ENCODE peak calls at places on chromosome 2, in eight cellular contexts. One of them, this sample, is unnamed.

GRCh38 chr2:66431840-66432511 is 2.9 kb upstream of the MEIS1 start:
- DNase-seq in GM04504: no peak
- DNase-seq in right cardiac atrium: peak; percentile 59
- DNase-seq in stimulated activated CD4-positive, alpha-beta T cell treated with anti-CD3 and anti-CD28 coated beads, TNF-alpha, amount 100 ng/mL, for 1 hour: no peak
- DNase-seq in retina: peak; percentile 63
- DNase-seq in brain microvascular endothelial cell: no peak
- DNase-seq in left kidney: peak; percentile 61
- DNase-seq in COR-L47: no peak
- DNase-seq in this sample: no peak

GRCh38 chr2:222907790-222908431 is 47.1 kb downstream of the ACSL3 start:
- DNase-seq in right cardiac atrium: no peak
- DNase-seq in brain microvascular endothelial cell: no peak
- DNase-seq in retina: no peak
- DNase-seq in COR-L47: no peak
- DNase-seq in GM04504: peak; percentile 31
- DNase-seq in left kidney: no peak
- DNase-seq in stimulated activated CD4-positive, alpha-beta T cell treated with anti-CD3 and anti-CD28 coated beads, TNF-alpha, amount 100 ng/mL, for 1 hour: no peak
- DNase-seq in this sample: no peak

GRCh38 chr2:46334389-46335345 is 37.5 kb downstream of the EPAS1 start:
- DNase-seq in brain microvascular endothelial cell: peak; percentile 96
- DNase-seq in COR-L47: no peak
- DNase-seq in GM04504: peak; percentile 97
- DNase-seq in right cardiac atrium: no peak
- DNase-seq in left kidney: no peak
- DNase-seq in stimulated activated CD4-positive, alpha-beta T cell treated with anti-CD3 and anti-CD28 coated beads, TNF-alpha, amount 100 ng/mL, for 1 hour: no peak
- DNase-seq in retina: no peak
- DNase-seq in this sample: no peak

GRCh38 chr2:239109041-239109915 is 261.4 kb downstream of the TWIST2 start:
- DNase-seq in GM04504: no peak
- DNase-seq in retina: no peak
- DNase-seq in COR-L47: no peak
- DNase-seq in left kidney: no peak
- DNase-seq in right cardiac atrium: no peak
- DNase-seq in brain microvascular endothelial cell: no peak
- DNase-seq in stimulated activated CD4-positive, alpha-beta T cell treated with anti-CD3 and anti-CD28 coated beads, TNF-alpha, amount 100 ng/mL, for 1 hour: no peak
- DNase-seq in this sample: no peak

GRCh38 chr2:206428783-206429182 is 14.5 kb upstream of the ADAM23 start:
- DNase-seq in right cardiac atrium: no peak
- DNase-seq in GM04504: no peak
- DNase-seq in left kidney: no peak
- DNase-seq in retina: no peak
- DNase-seq in brain microvascular endothelial cell: no peak
- DNase-seq in COR-L47: no peak
- DNase-seq in stimulated activated CD4-positive, alpha-beta T cell treated with anti-CD3 and anti-CD28 coated beads, TNF-alpha, amount 100 ng/mL, for 1 hour: no peak
- DNase-seq in this sample: no peak

GRCh38 chr2:202721621-202722020 is 86.9 kb downstream of the FAM117B start:
- DNase-seq in right cardiac atrium: no peak
- DNase-seq in GM04504: no peak
- DNase-seq in left kidney: peak; percentile 16
- DNase-seq in retina: no peak
- DNase-seq in stimulated activated CD4-positive, alpha-beta T cell treated with anti-CD3 and anti-CD28 coated beads, TNF-alpha, amount 100 ng/mL, for 1 hour: no peak
- DNase-seq in brain microvascular endothelial cell: peak; percentile 53
- DNase-seq in COR-L47: no peak
- DNase-seq in this sample: no peak

GRCh38 chr2:9462872-9463697 is 11.3 kb upstream of the IAH1 start:
- DNase-seq in retina: no peak
- DNase-seq in stimulated activated CD4-positive, alpha-beta T cell treated with anti-CD3 and anti-CD28 coated beads, TNF-alpha, amount 100 ng/mL, for 1 hour: no peak
- DNase-seq in right cardiac atrium: no peak
- DNase-seq in brain microvascular endothelial cell: no peak
- DNase-seq in COR-L47: no peak
- DNase-seq in left kidney: no peak
- DNase-seq in GM04504: no peak
- DNase-seq in this sample: no peak

GRCh38 chr2:81266106-81266505 is 961.6 kb upstream of the LRRTM1 start:
- DNase-seq in brain microvascular endothelial cell: no peak
- DNase-seq in COR-L47: no peak
- DNase-seq in right cardiac atrium: no peak
- DNase-seq in left kidney: peak; percentile 48
- DNase-seq in stimulated activated CD4-positive, alpha-beta T cell treated with anti-CD3 and anti-CD28 coated beads, TNF-alpha, amount 100 ng/mL, for 1 hour: no peak
- DNase-seq in retina: no peak
- DNase-seq in GM04504: no peak
- DNase-seq in this sample: peak; percentile 6

GRCh38 chr2:160694221-160694620 is 200.6 kb upstream of the RBMS1 start:
- DNase-seq in left kidney: no peak
- DNase-seq in stimulated activated CD4-positive, alpha-beta T cell treated with anti-CD3 and anti-CD28 coated beads, TNF-alpha, amount 100 ng/mL, for 1 hour: no peak
- DNase-seq in COR-L47: no peak
- DNase-seq in right cardiac atrium: no peak
- DNase-seq in GM04504: no peak
- DNase-seq in brain microvascular endothelial cell: no peak
- DNase-seq in retina: no peak
- DNase-seq in this sample: no peak

GRCh38 chr2:239369631-239370161 is 31.1 kb downstream of the HDAC4 start:
- DNase-seq in left kidney: peak; percentile 40
- DNase-seq in stimulated activated CD4-positive, alpha-beta T cell treated with anti-CD3 and anti-CD28 coated beads, TNF-alpha, amount 100 ng/mL, for 1 hour: peak; percentile 40
- DNase-seq in right cardiac atrium: no peak
- DNase-seq in COR-L47: no peak
- DNase-seq in retina: no peak
- DNase-seq in GM04504: peak; percentile 52
- DNase-seq in brain microvascular endothelial cell: peak; percentile 24
- DNase-seq in this sample: no peak

GRCh38 chr2:85999131-85999831 is 106.4 kb downstream of the POLR1A start:
- DNase-seq in left kidney: peak; percentile 30
- DNase-seq in GM04504: no peak
- DNase-seq in brain microvascular endothelial cell: peak; percentile 54
- DNase-seq in retina: no peak
- DNase-seq in right cardiac atrium: peak; percentile 42
- DNase-seq in stimulated activated CD4-positive, alpha-beta T cell treated with anti-CD3 and anti-CD28 coated beads, TNF-alpha, amount 100 ng/mL, for 1 hour: no peak
- DNase-seq in COR-L47: no peak
- DNase-seq in this sample: no peak

GRCh38 chr2:66874411-66874810 is 439.5 kb downstream of the MEIS1 start:
- DNase-seq in GM04504: no peak
- DNase-seq in brain microvascular endothelial cell: no peak
- DNase-seq in right cardiac atrium: no peak
- DNase-seq in left kidney: no peak
- DNase-seq in retina: no peak
- DNase-seq in COR-L47: no peak
- DNase-seq in stimulated activated CD4-positive, alpha-beta T cell treated with anti-CD3 and anti-CD28 coated beads, TNF-alpha, amount 100 ng/mL, for 1 hour: no peak
- DNase-seq in this sample: peak; percentile 23

GRCh38 chr2:150911766-150912280 is 349.8 kb downstream of the RBM43 start:
- DNase-seq in stimulated activated CD4-positive, alpha-beta T cell treated with anti-CD3 and anti-CD28 coated beads, TNF-alpha, amount 100 ng/mL, for 1 hour: no peak
- DNase-seq in retina: no peak
- DNase-seq in right cardiac atrium: peak; percentile 66
- DNase-seq in brain microvascular endothelial cell: peak; percentile 95
- DNase-seq in left kidney: peak; percentile 17
- DNase-seq in GM04504: peak; percentile 90
- DNase-seq in COR-L47: no peak
- DNase-seq in this sample: peak; percentile 88

GRCh38 chr2:106193491-106193976 is 567 bp downstream of the UXS1 start:
- DNase-seq in left kidney: no peak
- DNase-seq in GM04504: no peak
- DNase-seq in right cardiac atrium: peak; percentile 73
- DNase-seq in stimulated activated CD4-positive, alpha-beta T cell treated with anti-CD3 and anti-CD28 coated beads, TNF-alpha, amount 100 ng/mL, for 1 hour: no peak
- DNase-seq in retina: peak; percentile 84
- DNase-seq in COR-L47: peak; percentile 16
- DNase-seq in brain microvascular endothelial cell: no peak
- DNase-seq in this sample: no peak

GRCh38 chr2:149027602-149028250 is 10.8 kb upstream of the LYPD6B start:
- DNase-seq in GM04504: no peak
- DNase-seq in brain microvascular endothelial cell: no peak
- DNase-seq in left kidney: no peak
- DNase-seq in stimulated activated CD4-positive, alpha-beta T cell treated with anti-CD3 and anti-CD28 coated beads, TNF-alpha, amount 100 ng/mL, for 1 hour: no peak
- DNase-seq in right cardiac atrium: no peak
- DNase-seq in retina: no peak
- DNase-seq in COR-L47: no peak
- DNase-seq in this sample: no peak

GRCh38 chr2:197079832-197080555 is 153.5 kb upstream of the PGAP1 start:
- DNase-seq in brain microvascular endothelial cell: no peak
- DNase-seq in stimulated activated CD4-positive, alpha-beta T cell treated with anti-CD3 and anti-CD28 coated beads, TNF-alpha, amount 100 ng/mL, for 1 hour: no peak
- DNase-seq in COR-L47: peak; percentile 78
- DNase-seq in retina: no peak
- DNase-seq in right cardiac atrium: no peak
- DNase-seq in GM04504: peak; percentile 41
- DNase-seq in left kidney: no peak
- DNase-seq in this sample: no peak

GRCh38 chr2:101047774-101048173 is 45.7 kb downstream of the RPL31 start:
- DNase-seq in GM04504: no peak
- DNase-seq in COR-L47: no peak
- DNase-seq in brain microvascular endothelial cell: no peak
- DNase-seq in stimulated activated CD4-positive, alpha-beta T cell treated with anti-CD3 and anti-CD28 coated beads, TNF-alpha, amount 100 ng/mL, for 1 hour: no peak
- DNase-seq in right cardiac atrium: peak; percentile 82
- DNase-seq in retina: no peak
- DNase-seq in left kidney: no peak
- DNase-seq in this sample: no peak

This sample was measured in H4.